ENCODE peak calls at places on chromosomes 1 and 21, in six cellular contexts. M is T1000, S is AG04450, P is endothelial cell, D is head of caudate nucleus, Q is astrocyte of the cerebellum. I is an unnamed sample.

GRCh38 chr21:44484498-44485253 is 29.4 kb downstream of the LRRC3 start:
- DNase-seq in P (no peak), S (no peak), Q (no peak), D (no peak), M (no peak), I (no peak)

GRCh38 chr1:154342836-154343472 is 17.6 kb downstream of the ATP8B2 start:
- DNase-seq in P (no peak), S (no peak), Q (no peak), M (no peak), D (peak), I (no peak)

GRCh38 chr21:41011968-41012367 is 156.0 kb upstream of the BACE2 start:
- DNase-seq in S (no peak), P (no peak), Q (no peak), D (no peak), M (no peak), I (no peak)

GRCh38 chr21:29265690-29266479 is 32.8 kb upstream of the BACH1 start:
- DNase-seq in D (no peak), S (no peak), M (no peak), Q (no peak), P (no peak), I (no peak)

GRCh38 chr1:240888039-240888786 is 276.3 kb upstream of the GREM2 start:
- DNase-seq in Q (no peak), P (peak), M (no peak), S (no peak), D (peak), I (peak)

GRCh38 chr1:193211539-193211938 is 25.1 kb upstream of the B3GALT2 start:
- DNase-seq in P (no peak), D (no peak), M (no peak), Q (peak), S (peak), I (no peak)

GRCh38 chr1:185652348-185652747 is 81.8 kb upstream of the HMCN1 start:
- DNase-seq in P (no peak), M (no peak), S (no peak), D (no peak), Q (no peak), I (no peak)

GRCh38 chr1:94279048-94279447 is 41.7 kb upstream of the ARHGAP29 start:
- DNase-seq in D (no peak), Q (no peak), S (no peak), P (no peak), M (no peak), I (no peak)

GRCh38 chr1:1217621-1218523 is 3.9 kb upstream of the TNFRSF4 start:
- DNase-seq in S (no peak), Q (no peak), M (no peak), P (no peak), D (no peak), I (no peak)

GRCh38 chr1:52127181-52128175 is 14.4 kb upstream of the ZFYVE9 start:
- DNase-seq in M (peak), D (peak), S (peak), Q (peak), P (peak), I (no peak)

GRCh38 chr1:64199154-64199553 is 4.3 kb upstream of the UBE2U start:
- DNase-seq in P (no peak), S (no peak), Q (no peak), D (no peak), M (no peak), I (no peak)

GRCh38 chr21:41858466-41859296 is 20.5 kb downstream of the PRDM15 start:
- DNase-seq in D (no peak), M (no peak), P (no peak), Q (no peak), S (no peak), I (no peak)

GRCh38 chr21:41564871-41565281 is 56.9 kb upstream of the TMPRSS2 start:
- DNase-seq in S (no peak), Q (no peak), M (no peak), D (no peak), P (no peak), I (no peak)

GRCh38 chr1:160708821-160709220 is 2.8 kb downstream of the CD48 start:
- DNase-seq in Q (no peak), D (no peak), M (no peak), S (no peak), P (no peak), I (no peak)

GRCh38 chr21:17461014-17461413 is 51.8 kb upstream of the CXADR start:
- DNase-seq in P (no peak), S (peak), M (no peak), D (peak), Q (peak), I (no peak)

GRCh38 chr1:15326691-15327530 is 79.9 kb downstream of the FHAD1 start:
- DNase-seq in D (no peak), M (no peak), S (no peak), Q (peak), P (no peak), I (peak)

GRCh38 chr21:26389971-26390641 is 183.0 kb downstream of the CYYR1 start:
- DNase-seq in P (no peak), S (no peak), D (no peak), M (peak), Q (no peak), I (no peak)

GRCh38 chr21:42562816-42563215 is 49.2 kb downstream of the SLC37A1 start:
- DNase-seq in Q (no peak), S (no peak), P (no peak), D (no peak), M (no peak), I (no peak)

GRCh38 chr1:165851034-165851658 is 23.7 kb downstream of the UCK2 start:
- DNase-seq in Q (no peak), D (no peak), S (no peak), M (peak), P (no peak), I (no peak)

GRCh38 chr1:82778612-82779011 is 977.9 kb downstream of the ADGRL2 start:
- DNase-seq in S (no peak), P (no peak), Q (no peak), D (no peak), M (no peak), I (no peak)

GRCh38 chr1:51420867-51421627 is 90.7 kb upstream of the TTC39A start:
- DNase-seq in D (no peak), P (no peak), M (no peak), S (no peak), Q (no peak), I (no peak)